ENCODE peak calls at places on chromosomes 5 and 9, in ten cellular contexts. One of them, this sample, is unnamed. For H3K27me3, the result is how much of the 10 kb centered on the place peaks cover.

GRCh38 chr9:27086818-27087680 is 22.0 kb upstream of the TEK start:
- DNase-seq in upper lobe of left lung: no peak
- DNase-seq in uterus: no peak
- DNase-seq in thyroid gland: no peak
- DNase-seq in sigmoid colon: no peak
- DNase-seq in heart left ventricle: no peak
- DNase-seq in gastrocnemius medialis: no peak
- DNase-seq in IMR-90: peak
- DNase-seq in Peyer's patch: no peak
- DNase-seq in esophagus squamous epithelium: no peak
- DNase-seq in this sample: no peak

GRCh38 chr9:87088192-87088591 is 140.9 kb upstream of the GAS1 start:
- DNase-seq in upper lobe of left lung: no peak
- DNase-seq in uterus: no peak
- DNase-seq in thyroid gland: no peak
- DNase-seq in sigmoid colon: no peak
- DNase-seq in heart left ventricle: peak
- DNase-seq in gastrocnemius medialis: peak
- DNase-seq in IMR-90: no peak
- DNase-seq in Peyer's patch: no peak
- DNase-seq in esophagus squamous epithelium: no peak
- DNase-seq in this sample: no peak

GRCh38 chr9:76045217-76045616 is 154.7 kb downstream of the PCSK5 start:
- DNase-seq in upper lobe of left lung: no peak
- DNase-seq in uterus: no peak
- DNase-seq in thyroid gland: no peak
- DNase-seq in sigmoid colon: no peak
- DNase-seq in heart left ventricle: no peak
- DNase-seq in gastrocnemius medialis: no peak
- DNase-seq in IMR-90: no peak
- DNase-seq in Peyer's patch: no peak
- DNase-seq in esophagus squamous epithelium: no peak
- DNase-seq in this sample: no peak

GRCh38 chr5:154755361-154756202 is at the start of gene LARP1:
- DNase-seq in upper lobe of left lung: peak
- DNase-seq in uterus: no peak
- DNase-seq in thyroid gland: peak
- DNase-seq in sigmoid colon: peak
- DNase-seq in heart left ventricle: peak
- DNase-seq in gastrocnemius medialis: peak
- DNase-seq in IMR-90: peak
- DNase-seq in Peyer's patch: peak
- DNase-seq in esophagus squamous epithelium: peak
- DNase-seq in this sample: peak

GRCh38 chr9:131923766-131924165 is 155.9 kb downstream of the MED27 start:
- DNase-seq in upper lobe of left lung: no peak
- DNase-seq in uterus: no peak
- DNase-seq in thyroid gland: no peak
- DNase-seq in sigmoid colon: no peak
- DNase-seq in heart left ventricle: no peak
- DNase-seq in gastrocnemius medialis: no peak
- DNase-seq in IMR-90: peak
- DNase-seq in Peyer's patch: no peak
- DNase-seq in esophagus squamous epithelium: no peak
- DNase-seq in this sample: no peak

GRCh38 chr5:126188804-126189203 is 234.4 kb upstream of the GRAMD2B start:
- DNase-seq in upper lobe of left lung: no peak
- DNase-seq in uterus: no peak
- DNase-seq in thyroid gland: no peak
- DNase-seq in sigmoid colon: no peak
- DNase-seq in heart left ventricle: no peak
- DNase-seq in gastrocnemius medialis: no peak
- DNase-seq in IMR-90: no peak
- DNase-seq in Peyer's patch: no peak
- DNase-seq in esophagus squamous epithelium: no peak
- DNase-seq in this sample: no peak

GRCh38 chr5:19795218-19795617 is 192.8 kb downstream of the CDH18 start:
- DNase-seq in upper lobe of left lung: no peak
- DNase-seq in uterus: no peak
- DNase-seq in thyroid gland: no peak
- DNase-seq in sigmoid colon: no peak
- DNase-seq in heart left ventricle: no peak
- DNase-seq in gastrocnemius medialis: no peak
- DNase-seq in IMR-90: peak
- DNase-seq in Peyer's patch: no peak
- DNase-seq in esophagus squamous epithelium: no peak
- DNase-seq in this sample: no peak

GRCh38 chr5:150599917-150600511 is 40.4 kb upstream of the SYNPO start:
- DNase-seq in upper lobe of left lung: peak
- DNase-seq in uterus: peak
- DNase-seq in thyroid gland: peak
- DNase-seq in sigmoid colon: peak
- DNase-seq in heart left ventricle: peak
- DNase-seq in gastrocnemius medialis: peak
- DNase-seq in IMR-90: peak
- DNase-seq in Peyer's patch: peak
- DNase-seq in esophagus squamous epithelium: no peak
- DNase-seq in this sample: peak

DNA sequence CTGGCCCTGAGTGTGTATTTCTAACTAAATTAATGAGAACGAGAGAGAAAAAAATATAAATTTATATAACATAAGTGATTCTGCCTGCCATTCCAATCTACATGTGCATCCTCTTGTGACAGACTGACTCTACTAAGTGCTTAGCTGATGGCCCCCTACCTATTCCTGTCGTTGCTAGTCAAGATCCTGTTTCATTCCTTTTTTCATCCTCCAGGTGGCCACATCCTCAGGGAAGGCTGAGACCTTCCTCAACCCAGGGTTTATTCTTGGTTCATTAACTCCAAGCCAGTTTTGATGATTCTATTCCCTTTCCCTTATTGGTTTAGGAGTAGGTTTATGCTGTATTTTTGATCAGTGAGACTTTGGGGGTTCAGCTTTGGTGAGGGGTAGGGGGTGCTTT is 201.3 kb downstream of the C9orf152 start:
- DNase-seq in upper lobe of left lung: no peak
- DNase-seq in uterus: no peak
- DNase-seq in thyroid gland: no peak
- DNase-seq in sigmoid colon: no peak
- DNase-seq in heart left ventricle: no peak
- DNase-seq in gastrocnemius medialis: no peak
- DNase-seq in IMR-90: no peak
- DNase-seq in Peyer's patch: no peak
- DNase-seq in esophagus squamous epithelium: no peak
- DNase-seq in this sample: no peak
- TF ChIP-seq POLR2A in upper lobe of left lung: no peak
- TF ChIP-seq POLR2A in uterus: no peak
- TF ChIP-seq POLR2A in thyroid gland: no peak
- TF ChIP-seq POLR2A in sigmoid colon: no peak
- TF ChIP-seq POLR2A in heart left ventricle: no peak
- TF ChIP-seq POLR2A in gastrocnemius medialis: no peak
- TF ChIP-seq POLR2A in IMR-90: no peak
- TF ChIP-seq POLR2A in Peyer's patch: no peak
- TF ChIP-seq POLR2A in esophagus squamous epithelium: no peak
- TF ChIP-seq POLR2A in this sample: no peak

GRCh38 chr9:120702075-120702474 is 12.2 kb downstream of the MEGF9 start:
- DNase-seq in upper lobe of left lung: no peak
- DNase-seq in uterus: no peak
- DNase-seq in thyroid gland: no peak
- DNase-seq in sigmoid colon: no peak
- DNase-seq in heart left ventricle: no peak
- DNase-seq in gastrocnemius medialis: no peak
- DNase-seq in IMR-90: peak
- DNase-seq in Peyer's patch: no peak
- DNase-seq in esophagus squamous epithelium: no peak
- DNase-seq in this sample: no peak

GRCh38 chr9:120701248-120701647 is 13.0 kb downstream of the MEGF9 start:
- DNase-seq in upper lobe of left lung: no peak
- DNase-seq in uterus: no peak
- DNase-seq in thyroid gland: no peak
- DNase-seq in sigmoid colon: no peak
- DNase-seq in heart left ventricle: no peak
- DNase-seq in gastrocnemius medialis: no peak
- DNase-seq in IMR-90: no peak
- DNase-seq in Peyer's patch: no peak
- DNase-seq in esophagus squamous epithelium: no peak
- DNase-seq in this sample: no peak

GRCh38 chr9:120696551-120697230 is 17.6 kb downstream of the MEGF9 start:
- DNase-seq in upper lobe of left lung: no peak
- DNase-seq in uterus: no peak
- DNase-seq in thyroid gland: no peak
- DNase-seq in sigmoid colon: no peak
- DNase-seq in heart left ventricle: no peak
- DNase-seq in gastrocnemius medialis: no peak
- DNase-seq in IMR-90: peak
- DNase-seq in Peyer's patch: no peak
- DNase-seq in esophagus squamous epithelium: no peak
- DNase-seq in this sample: no peak

GRCh38 chr9:120697448-120697847 is 16.8 kb downstream of the MEGF9 start:
- DNase-seq in upper lobe of left lung: no peak
- DNase-seq in uterus: no peak
- DNase-seq in thyroid gland: no peak
- DNase-seq in sigmoid colon: no peak
- DNase-seq in heart left ventricle: no peak
- DNase-seq in gastrocnemius medialis: no peak
- DNase-seq in IMR-90: no peak
- DNase-seq in Peyer's patch: no peak
- DNase-seq in esophagus squamous epithelium: no peak
- DNase-seq in this sample: no peak

GRCh38 chr9:120698766-120699165 is 15.5 kb downstream of the MEGF9 start:
- DNase-seq in upper lobe of left lung: no peak
- DNase-seq in uterus: no peak
- DNase-seq in thyroid gland: no peak
- DNase-seq in sigmoid colon: no peak
- DNase-seq in heart left ventricle: no peak
- DNase-seq in gastrocnemius medialis: no peak
- DNase-seq in IMR-90: no peak
- DNase-seq in Peyer's patch: no peak
- DNase-seq in esophagus squamous epithelium: no peak
- DNase-seq in this sample: no peak
- H3K27me3 ChIP-seq in upper lobe of left lung: under half
- H3K27me3 ChIP-seq in uterus: under half
- H3K27me3 ChIP-seq in thyroid gland: under half
- H3K27me3 ChIP-seq in sigmoid colon: under half
- H3K27me3 ChIP-seq in heart left ventricle: under half
- H3K27me3 ChIP-seq in gastrocnemius medialis: under half
- H3K27me3 ChIP-seq in IMR-90: under half
- H3K27me3 ChIP-seq in Peyer's patch: under half
- H3K27me3 ChIP-seq in esophagus squamous epithelium: under half
- H3K27me3 ChIP-seq in this sample: under half

GRCh38 chr9:133333011-133333410 is 3.0 kb downstream of the SURF6 start:
- DNase-seq in upper lobe of left lung: no peak
- DNase-seq in uterus: no peak
- DNase-seq in thyroid gland: no peak
- DNase-seq in sigmoid colon: peak
- DNase-seq in heart left ventricle: no peak
- DNase-seq in gastrocnemius medialis: peak
- DNase-seq in IMR-90: no peak
- DNase-seq in Peyer's patch: no peak
- DNase-seq in esophagus squamous epithelium: no peak
- DNase-seq in this sample: peak

GRCh38 chr9:133332381-133332730 is 3.6 kb downstream of the SURF6 start:
- DNase-seq in upper lobe of left lung: no peak
- DNase-seq in uterus: no peak
- DNase-seq in thyroid gland: no peak
- DNase-seq in sigmoid colon: peak
- DNase-seq in heart left ventricle: no peak
- DNase-seq in gastrocnemius medialis: peak
- DNase-seq in IMR-90: no peak
- DNase-seq in Peyer's patch: no peak
- DNase-seq in esophagus squamous epithelium: no peak
- DNase-seq in this sample: no peak

GRCh38 chr9:133335924-133336811 is at the start of gene SURF6:
- DNase-seq in upper lobe of left lung: peak
- DNase-seq in uterus: peak
- DNase-seq in thyroid gland: peak
- DNase-seq in sigmoid colon: peak
- DNase-seq in heart left ventricle: peak
- DNase-seq in gastrocnemius medialis: peak
- DNase-seq in IMR-90: peak
- DNase-seq in Peyer's patch: peak
- DNase-seq in esophagus squamous epithelium: peak
- DNase-seq in this sample: peak

GRCh38 chr9:133333566-133333965 is 2.4 kb downstream of the SURF6 start:
- DNase-seq in upper lobe of left lung: no peak
- DNase-seq in uterus: no peak
- DNase-seq in thyroid gland: no peak
- DNase-seq in sigmoid colon: peak
- DNase-seq in heart left ventricle: no peak
- DNase-seq in gastrocnemius medialis: peak
- DNase-seq in IMR-90: no peak
- DNase-seq in Peyer's patch: no peak
- DNase-seq in esophagus squamous epithelium: no peak
- DNase-seq in this sample: no peak

DNA sequence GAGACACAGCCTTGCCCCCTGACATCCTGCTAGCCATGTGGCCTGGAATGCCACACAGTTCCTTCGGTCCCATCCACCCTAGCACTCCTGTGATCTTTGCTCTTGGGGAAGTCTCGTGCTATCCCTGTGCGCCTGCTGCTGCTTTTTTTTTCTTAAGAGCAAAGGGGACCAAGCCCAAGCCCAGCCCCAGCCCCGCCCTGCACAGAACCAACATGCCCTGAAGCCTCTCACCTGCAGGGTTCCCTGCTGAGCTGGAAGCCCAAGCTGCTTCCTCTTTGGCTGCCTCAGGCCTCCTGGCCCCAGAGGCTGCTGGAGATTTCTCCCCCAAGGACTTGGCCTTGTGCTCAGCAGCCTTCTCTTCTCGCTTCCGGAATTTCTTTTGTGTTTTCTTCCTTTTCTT is 1.8 kb downstream of the SURF6 start:
- DNase-seq in upper lobe of left lung: no peak
- DNase-seq in uterus: no peak
- DNase-seq in thyroid gland: no peak
- DNase-seq in sigmoid colon: peak
- DNase-seq in heart left ventricle: no peak
- DNase-seq in gastrocnemius medialis: peak
- DNase-seq in IMR-90: no peak
- DNase-seq in Peyer's patch: no peak
- DNase-seq in esophagus squamous epithelium: no peak
- DNase-seq in this sample: no peak
- TF ChIP-seq POLR2A in upper lobe of left lung: no peak
- TF ChIP-seq POLR2A in uterus: no peak
- TF ChIP-seq POLR2A in thyroid gland: no peak
- TF ChIP-seq POLR2A in sigmoid colon: no peak
- TF ChIP-seq POLR2A in heart left ventricle: no peak
- TF ChIP-seq POLR2A in gastrocnemius medialis: no peak
- TF ChIP-seq POLR2A in IMR-90: no peak
- TF ChIP-seq POLR2A in Peyer's patch: no peak
- TF ChIP-seq POLR2A in esophagus squamous epithelium: no peak
- TF ChIP-seq POLR2A in this sample: no peak

DNA sequence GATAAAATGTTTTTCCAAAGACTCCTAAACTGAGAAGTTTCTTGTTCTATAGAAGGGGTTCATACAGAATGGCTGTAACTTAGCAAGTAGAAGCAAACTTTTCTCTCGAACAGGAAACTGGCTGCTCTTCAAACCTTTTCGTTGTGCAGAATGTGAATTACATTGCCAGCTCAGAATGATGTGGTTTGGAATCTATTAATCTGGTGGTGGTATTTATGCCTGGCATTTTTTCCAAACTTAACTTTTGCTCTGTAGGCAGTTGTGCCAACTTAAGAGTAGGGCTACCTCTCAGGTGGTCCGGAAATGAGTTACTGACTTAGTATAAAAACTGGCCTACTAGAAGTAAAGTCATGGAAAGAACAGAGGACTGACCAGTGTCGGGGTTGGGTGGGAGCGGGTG is 26.6 kb upstream of the NFIB start:
- DNase-seq in upper lobe of left lung: no peak
- DNase-seq in uterus: no peak
- DNase-seq in thyroid gland: no peak
- DNase-seq in sigmoid colon: no peak
- DNase-seq in heart left ventricle: no peak
- DNase-seq in gastrocnemius medialis: no peak
- DNase-seq in IMR-90: no peak
- DNase-seq in Peyer's patch: no peak
- DNase-seq in esophagus squamous epithelium: no peak
- DNase-seq in this sample: no peak
- H3K27me3 ChIP-seq in upper lobe of left lung: under half
- H3K27me3 ChIP-seq in uterus: under half
- H3K27me3 ChIP-seq in thyroid gland: under half
- H3K27me3 ChIP-seq in sigmoid colon: under half
- H3K27me3 ChIP-seq in heart left ventricle: under half
- H3K27me3 ChIP-seq in gastrocnemius medialis: under half
- H3K27me3 ChIP-seq in IMR-90: half or more
- H3K27me3 ChIP-seq in Peyer's patch: under half
- H3K27me3 ChIP-seq in esophagus squamous epithelium: under half
- H3K27me3 ChIP-seq in this sample: under half